ENCODE peak calls at places on chromosomes 16 and 17, in four cellular contexts. One of them, this sample, is unnamed.

GRCh38 chr17:55702150-55702549 is 20.5 kb downstream of the TMEM100 start:
- DNase-seq in heart right ventricle: no peak
- DNase-seq in heart left ventricle: no peak
- DNase-seq in tibial artery: no peak
- DNase-seq in this sample: no peak

GRCh38 chr16:22816475-22816874 is 2.5 kb downstream of the HS3ST2 start:
- DNase-seq in heart right ventricle: no peak
- DNase-seq in heart left ventricle: no peak
- DNase-seq in tibial artery: no peak
- DNase-seq in this sample: no peak

GRCh38 chr16:630815-631405 is at the start of gene WFIKKN1:
- DNase-seq in heart right ventricle: no peak
- DNase-seq in heart left ventricle: peak
- DNase-seq in tibial artery: no peak
- DNase-seq in this sample: no peak

GRCh38 chr17:36880506-36880905 is 56.8 kb upstream of the LHX1 start:
- DNase-seq in heart right ventricle: no peak
- DNase-seq in heart left ventricle: no peak
- DNase-seq in tibial artery: no peak
- DNase-seq in this sample: no peak

GRCh38 chr16:75065149-75065807 is 51.3 kb downstream of the LDHD start:
- DNase-seq in heart right ventricle: no peak
- DNase-seq in heart left ventricle: no peak
- DNase-seq in tibial artery: no peak
- DNase-seq in this sample: no peak

GRCh38 chr17:40307001-40307690 is 1.8 kb upstream of the RARA start:
- DNase-seq in heart right ventricle: no peak
- DNase-seq in heart left ventricle: no peak
- DNase-seq in tibial artery: no peak
- DNase-seq in this sample: no peak

GRCh38 chr17:38605852-38606645 is at the start of gene SRCIN1:
- DNase-seq in heart right ventricle: peak
- DNase-seq in heart left ventricle: peak
- DNase-seq in tibial artery: no peak
- DNase-seq in this sample: no peak

GRCh38 chr17:4490109-4490591 is 8.5 kb upstream of the SPNS2 start:
- DNase-seq in heart right ventricle: no peak
- DNase-seq in heart left ventricle: no peak
- DNase-seq in tibial artery: no peak
- DNase-seq in this sample: no peak

DNA sequence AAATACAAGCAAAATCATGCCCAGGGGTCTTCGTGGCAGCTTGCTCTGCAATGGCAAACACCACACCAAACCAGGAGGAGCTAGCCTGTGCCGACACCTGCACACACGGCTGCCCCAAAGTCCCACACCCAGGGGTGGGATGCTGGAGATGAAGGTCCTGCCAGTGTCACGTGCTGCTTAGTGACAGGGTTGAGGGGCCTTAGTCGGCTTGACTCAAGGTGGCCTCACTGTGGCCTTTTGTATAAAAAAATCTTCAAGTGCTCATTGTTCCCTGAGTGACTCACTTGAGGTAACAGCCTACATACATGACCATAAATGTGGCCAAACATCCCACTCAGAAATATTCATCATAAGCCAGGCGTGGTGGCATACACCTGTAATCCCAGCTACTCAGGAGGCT is 7.3 kb downstream of the TRIM65 start:
- DNase-seq in heart right ventricle: no peak
- DNase-seq in heart left ventricle: no peak
- DNase-seq in tibial artery: no peak
- DNase-seq in this sample: no peak
- TF ChIP-seq CTCF in heart right ventricle: no peak
- TF ChIP-seq CTCF in heart left ventricle: no peak
- TF ChIP-seq CTCF in tibial artery: no peak
- TF ChIP-seq CTCF in this sample: no peak

DNA sequence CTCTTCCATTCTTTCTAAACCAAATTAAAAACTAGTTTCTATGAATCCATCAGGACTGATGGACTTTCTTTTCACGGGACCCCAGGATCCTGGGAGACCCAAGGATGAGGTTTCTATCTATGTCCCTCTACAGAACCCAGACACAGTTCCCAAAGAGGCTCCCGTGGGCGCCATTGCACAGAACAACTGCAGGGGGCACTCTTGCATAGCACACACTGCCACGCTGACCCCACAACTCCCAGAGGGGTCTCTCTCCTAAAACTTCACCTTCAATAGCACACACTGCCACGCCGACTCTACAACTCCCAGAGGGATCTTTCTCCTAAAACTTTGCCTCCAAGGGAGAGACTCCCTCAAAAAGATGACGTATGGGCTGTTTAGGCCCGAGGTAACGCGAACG is 9.0 kb downstream of the ABR start:
- DNase-seq in heart right ventricle: no peak
- DNase-seq in heart left ventricle: no peak
- DNase-seq in tibial artery: no peak
- DNase-seq in this sample: no peak
- TF ChIP-seq CTCF in heart right ventricle: peak
- TF ChIP-seq CTCF in heart left ventricle: no peak
- TF ChIP-seq CTCF in tibial artery: no peak
- TF ChIP-seq CTCF in this sample: no peak

DNA sequence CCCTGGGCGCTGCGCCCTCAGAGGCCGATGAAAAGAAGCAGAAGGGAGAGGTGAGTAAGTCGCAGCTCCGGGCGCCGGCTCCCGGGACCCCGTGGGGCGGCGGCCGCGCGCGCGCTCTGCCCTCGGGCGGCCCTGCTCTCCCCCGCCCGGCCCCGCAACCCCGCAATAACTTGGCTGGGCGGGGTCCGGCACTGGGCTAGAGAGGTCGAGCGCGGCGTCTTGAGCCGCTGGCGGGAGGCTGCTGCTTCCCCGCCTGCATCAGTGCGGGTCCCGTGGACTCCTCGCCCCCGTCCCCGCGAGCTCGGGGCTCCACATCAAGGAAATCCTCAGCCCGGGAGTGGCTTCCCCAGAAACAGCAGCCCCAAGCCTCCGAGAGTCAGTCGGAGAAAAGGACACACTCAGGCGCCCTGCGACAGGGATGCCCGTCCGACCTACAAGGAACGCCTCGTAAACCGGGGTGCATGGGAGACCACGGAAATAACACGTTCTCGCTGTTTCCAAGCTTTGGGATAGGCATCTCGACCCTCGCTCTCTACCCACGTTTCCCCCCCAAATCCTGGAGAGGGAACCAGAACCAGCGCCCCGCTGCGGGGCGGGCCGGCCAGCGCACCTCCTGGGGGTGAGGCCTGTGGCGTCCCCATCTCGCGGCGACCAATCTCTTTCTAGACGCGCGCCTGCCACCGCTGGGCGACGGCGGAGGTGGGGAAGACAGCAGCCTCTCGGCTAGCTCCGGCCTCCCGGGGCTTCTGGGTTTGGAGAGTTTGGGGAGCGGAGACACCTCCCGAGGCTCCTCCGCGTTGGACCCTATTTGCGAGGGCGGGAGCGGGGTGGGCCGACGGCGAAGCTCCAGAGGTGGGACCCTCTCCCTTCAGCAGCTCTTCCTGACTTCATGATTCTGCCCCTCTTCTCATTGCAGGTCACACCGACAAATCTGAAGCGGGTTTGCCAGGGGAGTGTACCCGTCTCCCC is 809 bp upstream of the ABHD15 start:
- DNase-seq in heart right ventricle: peak
- DNase-seq in heart left ventricle: peak
- DNase-seq in tibial artery: peak
- DNase-seq in this sample: no peak
- TF ChIP-seq CTCF in heart right ventricle: peak
- TF ChIP-seq CTCF in heart left ventricle: peak
- TF ChIP-seq CTCF in tibial artery: peak
- TF ChIP-seq CTCF in this sample: peak

GRCh38 chr17:2792541-2793169 is 3.6 kb upstream of the RAP1GAP2 start:
- DNase-seq in heart right ventricle: no peak
- DNase-seq in heart left ventricle: no peak
- DNase-seq in tibial artery: no peak
- DNase-seq in this sample: no peak
- TF ChIP-seq CTCF in heart right ventricle: no peak
- TF ChIP-seq CTCF in heart left ventricle: no peak
- TF ChIP-seq CTCF in tibial artery: no peak
- TF ChIP-seq CTCF in this sample: no peak

DNA sequence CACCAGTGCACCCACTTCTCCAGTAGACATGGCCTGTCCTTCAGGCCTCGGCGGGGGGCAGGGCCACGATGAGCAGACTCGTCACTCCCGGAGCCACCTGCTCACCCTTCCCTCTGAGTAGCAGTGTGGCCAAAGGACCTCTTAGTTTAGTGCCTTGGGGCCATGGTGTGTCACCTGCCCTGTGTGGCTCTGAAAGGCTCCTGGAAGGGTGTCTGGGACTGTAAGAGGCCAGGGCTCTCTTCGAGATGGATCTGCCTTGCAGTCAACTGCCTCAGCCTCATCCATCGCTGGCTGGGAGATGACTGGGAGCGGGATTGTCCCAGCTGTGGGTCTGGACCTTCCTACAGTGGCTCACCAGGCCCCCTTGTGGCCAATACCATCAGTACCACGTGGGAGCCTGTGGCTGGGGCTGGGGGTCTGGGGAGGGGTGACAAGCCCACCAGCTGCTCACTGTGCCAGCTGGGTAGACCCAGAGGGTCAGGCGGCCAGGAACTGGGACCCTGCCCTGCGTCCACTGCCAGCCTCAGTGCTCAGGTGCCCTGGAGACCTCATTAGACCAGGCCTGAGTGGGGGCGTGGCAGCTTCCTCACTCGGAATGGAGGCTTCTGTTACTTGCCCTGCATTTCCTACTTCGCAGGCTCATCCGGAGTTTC is 133.4 kb downstream of the OR1D5 start:
- DNase-seq in heart right ventricle: no peak
- DNase-seq in heart left ventricle: peak
- DNase-seq in tibial artery: no peak
- DNase-seq in this sample: no peak
- TF ChIP-seq CTCF in heart right ventricle: peak
- TF ChIP-seq CTCF in heart left ventricle: peak
- TF ChIP-seq CTCF in tibial artery: peak
- TF ChIP-seq CTCF in this sample: peak

This sample was measured in BJ.